ENCODE peak calls at places on chromosome 15, in four cellular contexts. One of them, this sample, is unnamed.
A peak's percentile ranks its signal among the peaks of the same experiment; 100 is the strongest.

GRCh38 chr15:25863067-25863967 is at the start of gene ATP10A:
- DNase-seq in stimulated activated CD4-positive, alpha-beta T cell treated with anti-CD3 and anti-CD28 coated beads, Interleukin-15, amount 100 ng/mL, for 1 hour: no peak
- DNase-seq in fibroblast of pulmonary artery: peak; percentile 42
- DNase-seq in NCI-H1092 treated with DMSO at 0.1 percent for 48 hours: no peak
- DNase-seq in this sample: peak; percentile 15

GRCh38 chr15:66131831-66132230 is 121.7 kb downstream of the MEGF11 start:
- DNase-seq in stimulated activated CD4-positive, alpha-beta T cell treated with anti-CD3 and anti-CD28 coated beads, Interleukin-15, amount 100 ng/mL, for 1 hour: no peak
- DNase-seq in NCI-H1092 treated with DMSO at 0.1 percent for 48 hours: no peak
- DNase-seq in fibroblast of pulmonary artery: no peak
- DNase-seq in this sample: no peak

GRCh38 chr15:77589839-77590238 is 42.9 kb downstream of the LINGO1 start:
- DNase-seq in fibroblast of pulmonary artery: no peak
- DNase-seq in stimulated activated CD4-positive, alpha-beta T cell treated with anti-CD3 and anti-CD28 coated beads, Interleukin-15, amount 100 ng/mL, for 1 hour: no peak
- DNase-seq in NCI-H1092 treated with DMSO at 0.1 percent for 48 hours: peak; percentile 6
- DNase-seq in this sample: no peak

GRCh38 chr15:62840518-62841268 is 201.9 kb upstream of the TPM1 start:
- DNase-seq in fibroblast of pulmonary artery: no peak
- DNase-seq in NCI-H1092 treated with DMSO at 0.1 percent for 48 hours: no peak
- DNase-seq in stimulated activated CD4-positive, alpha-beta T cell treated with anti-CD3 and anti-CD28 coated beads, Interleukin-15, amount 100 ng/mL, for 1 hour: no peak
- DNase-seq in this sample: no peak

GRCh38 chr15:64507293-64507802 is 47.0 kb downstream of the ZNF609 start:
- DNase-seq in NCI-H1092 treated with DMSO at 0.1 percent for 48 hours: no peak
- DNase-seq in stimulated activated CD4-positive, alpha-beta T cell treated with anti-CD3 and anti-CD28 coated beads, Interleukin-15, amount 100 ng/mL, for 1 hour: no peak
- DNase-seq in fibroblast of pulmonary artery: peak; percentile 93
- DNase-seq in this sample: peak; percentile 96

GRCh38 chr15:78000089-78000926 is 77.2 kb downstream of the TBC1D2B start:
- DNase-seq in fibroblast of pulmonary artery: peak; percentile 56
- DNase-seq in stimulated activated CD4-positive, alpha-beta T cell treated with anti-CD3 and anti-CD28 coated beads, Interleukin-15, amount 100 ng/mL, for 1 hour: peak; percentile 66
- DNase-seq in NCI-H1092 treated with DMSO at 0.1 percent for 48 hours: no peak
- DNase-seq in this sample: peak; percentile 71

GRCh38 chr15:59723686-59724336 is 34.7 kb upstream of the BNIP2 start:
- DNase-seq in stimulated activated CD4-positive, alpha-beta T cell treated with anti-CD3 and anti-CD28 coated beads, Interleukin-15, amount 100 ng/mL, for 1 hour: no peak
- DNase-seq in fibroblast of pulmonary artery: no peak
- DNase-seq in NCI-H1092 treated with DMSO at 0.1 percent for 48 hours: no peak
- DNase-seq in this sample: no peak

GRCh38 chr15:68310178-68310810 is 32.7 kb downstream of the FEM1B start:
- DNase-seq in fibroblast of pulmonary artery: no peak
- DNase-seq in stimulated activated CD4-positive, alpha-beta T cell treated with anti-CD3 and anti-CD28 coated beads, Interleukin-15, amount 100 ng/mL, for 1 hour: no peak
- DNase-seq in NCI-H1092 treated with DMSO at 0.1 percent for 48 hours: no peak
- DNase-seq in this sample: no peak

GRCh38 chr15:96160800-96161199 is 169.7 kb upstream of the NR2F2 start:
- DNase-seq in stimulated activated CD4-positive, alpha-beta T cell treated with anti-CD3 and anti-CD28 coated beads, Interleukin-15, amount 100 ng/mL, for 1 hour: no peak
- DNase-seq in fibroblast of pulmonary artery: no peak
- DNase-seq in NCI-H1092 treated with DMSO at 0.1 percent for 48 hours: peak; percentile 16
- DNase-seq in this sample: no peak

GRCh38 chr15:71278989-71279756 is 163.9 kb downstream of the THSD4 start:
- DNase-seq in stimulated activated CD4-positive, alpha-beta T cell treated with anti-CD3 and anti-CD28 coated beads, Interleukin-15, amount 100 ng/mL, for 1 hour: no peak
- DNase-seq in fibroblast of pulmonary artery: peak; percentile 98
- DNase-seq in NCI-H1092 treated with DMSO at 0.1 percent for 48 hours: peak; percentile 67
- DNase-seq in this sample: peak; percentile 99

GRCh38 chr15:56208641-56209155 is 35.0 kb downstream of the RFX7 start:
- DNase-seq in fibroblast of pulmonary artery: no peak
- DNase-seq in stimulated activated CD4-positive, alpha-beta T cell treated with anti-CD3 and anti-CD28 coated beads, Interleukin-15, amount 100 ng/mL, for 1 hour: no peak
- DNase-seq in NCI-H1092 treated with DMSO at 0.1 percent for 48 hours: no peak
- DNase-seq in this sample: peak; percentile 13

GRCh38 chr15:85402195-85402921 is 22.0 kb downstream of the AKAP13 start:
- DNase-seq in fibroblast of pulmonary artery: peak; percentile 34
- DNase-seq in NCI-H1092 treated with DMSO at 0.1 percent for 48 hours: no peak
- DNase-seq in stimulated activated CD4-positive, alpha-beta T cell treated with anti-CD3 and anti-CD28 coated beads, Interleukin-15, amount 100 ng/mL, for 1 hour: no peak
- DNase-seq in this sample: peak; percentile 77

GRCh38 chr15:100211855-100212850 is 129.6 kb downstream of the ADAMTS17 start:
- DNase-seq in stimulated activated CD4-positive, alpha-beta T cell treated with anti-CD3 and anti-CD28 coated beads, Interleukin-15, amount 100 ng/mL, for 1 hour: no peak
- DNase-seq in NCI-H1092 treated with DMSO at 0.1 percent for 48 hours: no peak
- DNase-seq in fibroblast of pulmonary artery: peak; percentile 35
- DNase-seq in this sample: no peak

GRCh38 chr15:38651328-38652038 is 86.9 kb upstream of the RASGRP1 start:
- DNase-seq in fibroblast of pulmonary artery: no peak
- DNase-seq in NCI-H1092 treated with DMSO at 0.1 percent for 48 hours: no peak
- DNase-seq in stimulated activated CD4-positive, alpha-beta T cell treated with anti-CD3 and anti-CD28 coated beads, Interleukin-15, amount 100 ng/mL, for 1 hour: peak; percentile 20
- DNase-seq in this sample: no peak

GRCh38 chr15:26864664-26865191 is 2.1 kb upstream of the GABRA5 start:
- DNase-seq in NCI-H1092 treated with DMSO at 0.1 percent for 48 hours: peak; percentile 71
- DNase-seq in stimulated activated CD4-positive, alpha-beta T cell treated with anti-CD3 and anti-CD28 coated beads, Interleukin-15, amount 100 ng/mL, for 1 hour: no peak
- DNase-seq in fibroblast of pulmonary artery: peak; percentile 50
- DNase-seq in this sample: peak; percentile 61

This sample was measured in choroid plexus epithelial cell.